ENCODE peak calls at places on chromosomes 4 and X, in nine cellular contexts. One of them, this sample, is unnamed.

GRCh38 chrX:9912341-9912740 is 54.8 kb upstream of the CLDN34 start:
- DNase-seq in H9: peak; percentile 62
- DNase-seq in PC-3: no peak
- DNase-seq in astrocyte: peak; percentile 20
- DNase-seq in HCT116: no peak
- DNase-seq in neural progenitor cell: peak; percentile 73
- DNase-seq in fibroblast of lung: peak; percentile 41
- DNase-seq in keratinocyte: peak; percentile 71
- DNase-seq in MM.1S: no peak
- DNase-seq in this sample: no peak

GRCh38 chr4:110622841-110623709 is at the start of gene PITX2:
- DNase-seq in astrocyte: peak; percentile 65
- DNase-seq in keratinocyte: peak; percentile 17
- DNase-seq in MM.1S: no peak
- DNase-seq in fibroblast of lung: peak; percentile 83
- DNase-seq in PC-3: no peak
- DNase-seq in neural progenitor cell: peak; percentile 98
- DNase-seq in H9: peak; percentile 100
- DNase-seq in HCT116: peak; percentile 92
- DNase-seq in this sample: peak; percentile 96

GRCh38 chr4:11338990-11339782 is 89.5 kb downstream of the HS3ST1 start:
- DNase-seq in PC-3: no peak
- DNase-seq in keratinocyte: no peak
- DNase-seq in neural progenitor cell: no peak
- DNase-seq in fibroblast of lung: no peak
- DNase-seq in MM.1S: no peak
- DNase-seq in astrocyte: no peak
- DNase-seq in HCT116: no peak
- DNase-seq in H9: no peak
- DNase-seq in this sample: no peak

GRCh38 chrX:136166221-136166855 is 19.0 kb downstream of the FHL1 start:
- DNase-seq in astrocyte: peak; percentile 12
- DNase-seq in HCT116: no peak
- DNase-seq in PC-3: peak; percentile 61
- DNase-seq in neural progenitor cell: peak; percentile 22
- DNase-seq in H9: no peak
- DNase-seq in MM.1S: no peak
- DNase-seq in keratinocyte: no peak
- DNase-seq in fibroblast of lung: peak; percentile 40
- DNase-seq in this sample: no peak

GRCh38 chrX:2542826-2543551 is 42.2 kb upstream of the DHRSX start:
- DNase-seq in neural progenitor cell: no peak
- DNase-seq in keratinocyte: no peak
- DNase-seq in MM.1S: no peak
- DNase-seq in H9: no peak
- DNase-seq in PC-3: no peak
- DNase-seq in fibroblast of lung: no peak
- DNase-seq in astrocyte: no peak
- DNase-seq in HCT116: no peak
- DNase-seq in this sample: no peak

GRCh38 chr4:148061795-148062194 is 329.9 kb downstream of the ARHGAP10 start:
- DNase-seq in HCT116: no peak
- DNase-seq in MM.1S: no peak
- DNase-seq in astrocyte: no peak
- DNase-seq in fibroblast of lung: no peak
- DNase-seq in H9: no peak
- DNase-seq in keratinocyte: no peak
- DNase-seq in PC-3: no peak
- DNase-seq in neural progenitor cell: no peak
- DNase-seq in this sample: peak; percentile 53

GRCh38 chrX:120790118-120790517 is 85.5 kb downstream of the CT47B1 start:
- DNase-seq in HCT116: peak; percentile 38
- DNase-seq in keratinocyte: no peak
- DNase-seq in neural progenitor cell: peak; percentile 78
- DNase-seq in fibroblast of lung: peak; percentile 68
- DNase-seq in MM.1S: peak; percentile 86
- DNase-seq in H9: peak; percentile 27
- DNase-seq in astrocyte: peak; percentile 54
- DNase-seq in PC-3: peak; percentile 86
- DNase-seq in this sample: peak; percentile 20

GRCh38 chrX:17525266-17525665 is 150.3 kb downstream of the NHS start:
- DNase-seq in MM.1S: no peak
- DNase-seq in H9: no peak
- DNase-seq in astrocyte: peak; percentile 29
- DNase-seq in neural progenitor cell: no peak
- DNase-seq in PC-3: no peak
- DNase-seq in fibroblast of lung: peak; percentile 44
- DNase-seq in HCT116: no peak
- DNase-seq in keratinocyte: no peak
- DNase-seq in this sample: no peak

GRCh38 chr4:42460043-42460442 is 62.8 kb downstream of the SHISA3 start:
- DNase-seq in neural progenitor cell: no peak
- DNase-seq in MM.1S: no peak
- DNase-seq in PC-3: peak; percentile 72
- DNase-seq in astrocyte: no peak
- DNase-seq in HCT116: no peak
- DNase-seq in keratinocyte: no peak
- DNase-seq in fibroblast of lung: no peak
- DNase-seq in H9: no peak
- DNase-seq in this sample: no peak

GRCh38 chr4:27684501-27685077 is 823.9 kb downstream of the STIM2 start:
- DNase-seq in PC-3: peak; percentile 71
- DNase-seq in fibroblast of lung: peak; percentile 32
- DNase-seq in H9: peak; percentile 62
- DNase-seq in keratinocyte: peak; percentile 11
- DNase-seq in neural progenitor cell: peak; percentile 83
- DNase-seq in MM.1S: peak; percentile 57
- DNase-seq in astrocyte: peak; percentile 4
- DNase-seq in HCT116: peak; percentile 54
- DNase-seq in this sample: peak; percentile 27

GRCh38 chr4:87121332-87122065 is 98.9 kb downstream of the KLHL8 start:
- DNase-seq in MM.1S: no peak
- DNase-seq in astrocyte: peak; percentile 61
- DNase-seq in H9: no peak
- DNase-seq in HCT116: no peak
- DNase-seq in fibroblast of lung: peak; percentile 70
- DNase-seq in neural progenitor cell: no peak
- DNase-seq in keratinocyte: peak; percentile 50
- DNase-seq in PC-3: no peak
- DNase-seq in this sample: no peak

GRCh38 chr4:103996059-103996458 is 276.3 kb upstream of the TACR3 start:
- DNase-seq in neural progenitor cell: peak; percentile 63
- DNase-seq in astrocyte: peak; percentile 4
- DNase-seq in PC-3: peak; percentile 25
- DNase-seq in MM.1S: no peak
- DNase-seq in keratinocyte: peak; percentile 7
- DNase-seq in H9: no peak
- DNase-seq in fibroblast of lung: peak; percentile 12
- DNase-seq in HCT116: peak; percentile 56
- DNase-seq in this sample: no peak

GRCh38 chr4:2962099-2962455 is 1.1 kb downstream of the NOP14 start:
- DNase-seq in fibroblast of lung: no peak
- DNase-seq in HCT116: no peak
- DNase-seq in MM.1S: peak; percentile 47
- DNase-seq in H9: no peak
- DNase-seq in astrocyte: no peak
- DNase-seq in PC-3: no peak
- DNase-seq in neural progenitor cell: peak; percentile 36
- DNase-seq in keratinocyte: no peak
- DNase-seq in this sample: peak; percentile 24

GRCh38 chrX:139720979-139721378 is 13.0 kb upstream of the MCF2 start:
- DNase-seq in astrocyte: no peak
- DNase-seq in PC-3: no peak
- DNase-seq in MM.1S: no peak
- DNase-seq in H9: no peak
- DNase-seq in neural progenitor cell: no peak
- DNase-seq in HCT116: no peak
- DNase-seq in keratinocyte: no peak
- DNase-seq in fibroblast of lung: no peak
- DNase-seq in this sample: no peak

GRCh38 chrX:21735753-21736127 is 22.2 kb downstream of the SMPX start:
- DNase-seq in HCT116: no peak
- DNase-seq in MM.1S: no peak
- DNase-seq in PC-3: no peak
- DNase-seq in fibroblast of lung: peak; percentile 68
- DNase-seq in neural progenitor cell: no peak
- DNase-seq in astrocyte: peak; percentile 61
- DNase-seq in H9: no peak
- DNase-seq in keratinocyte: no peak
- DNase-seq in this sample: no peak

DNA sequence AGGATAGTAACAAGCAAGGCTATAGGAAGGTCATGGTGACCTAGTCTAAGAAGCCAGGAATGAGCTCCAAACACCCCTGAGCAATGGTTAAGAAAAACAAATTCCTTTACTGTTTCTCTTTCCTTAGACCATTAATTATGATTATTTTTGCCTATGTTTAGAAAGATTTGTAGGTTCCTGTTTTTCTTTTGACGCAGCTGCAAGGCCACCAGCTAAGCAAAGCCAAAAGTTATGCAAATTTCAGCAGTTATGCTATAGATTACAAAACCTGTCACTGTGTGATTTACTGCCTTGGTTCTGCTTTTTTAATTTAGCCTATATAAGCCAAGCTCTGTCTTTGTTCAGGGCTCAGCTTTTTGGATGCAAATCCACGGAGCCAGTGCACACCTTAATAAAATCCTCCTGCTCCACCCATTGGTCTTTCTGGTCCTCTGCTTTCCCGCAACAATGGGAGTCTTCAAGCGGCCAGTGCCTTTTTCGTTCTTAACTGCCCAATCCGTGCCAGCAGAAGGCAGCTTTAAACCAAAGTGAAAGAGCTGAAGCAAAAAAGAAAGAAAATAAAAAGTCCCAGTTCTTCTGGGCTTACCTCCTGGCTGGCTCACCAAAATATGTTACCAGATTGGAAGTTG is 1.4 kb upstream of the CEP135 start:
- DNase-seq in HCT116: no peak
- DNase-seq in keratinocyte: no peak
- DNase-seq in MM.1S: peak; percentile 43
- DNase-seq in astrocyte: no peak
- DNase-seq in fibroblast of lung: peak; percentile 6
- DNase-seq in H9: no peak
- DNase-seq in neural progenitor cell: no peak
- DNase-seq in PC-3: no peak
- DNase-seq in this sample: no peak
- H3K27ac ChIP-seq in HCT116: peak overlapping the region; percentile 94
- H3K27ac ChIP-seq in keratinocyte: peak overlapping the region; percentile 95
- H3K27ac ChIP-seq in MM.1S: peak overlapping the region; percentile 94
- H3K27ac ChIP-seq in astrocyte: peak overlapping the region; percentile 97
- H3K27ac ChIP-seq in fibroblast of lung: peak overlapping the region; percentile 92
- H3K27ac ChIP-seq in H9: no peak overlapping the region
- H3K27ac ChIP-seq in neural progenitor cell: no peak overlapping the region
- H3K27ac ChIP-seq in PC-3: peak overlapping the region; percentile 93
- H3K27ac ChIP-seq in this sample: peak overlapping the region; percentile 97

GRCh38 chr4:154545689-154546088 is 4.5 kb downstream of the PLRG1 start:
- DNase-seq in keratinocyte: no peak
- DNase-seq in PC-3: no peak
- DNase-seq in HCT116: no peak
- DNase-seq in H9: no peak
- DNase-seq in astrocyte: no peak
- DNase-seq in neural progenitor cell: no peak
- DNase-seq in fibroblast of lung: no peak
- DNase-seq in MM.1S: no peak
- DNase-seq in this sample: no peak
- TF ChIP-seq CTCF in keratinocyte: no peak
- TF ChIP-seq CTCF in PC-3: peak; percentile 32
- TF ChIP-seq CTCF in HCT116: peak; percentile 46
- TF ChIP-seq CTCF in H9: peak; percentile 50
- TF ChIP-seq CTCF in astrocyte: no peak
- TF ChIP-seq CTCF in neural progenitor cell: no peak
- TF ChIP-seq CTCF in fibroblast of lung: peak; percentile 19
- TF ChIP-seq CTCF in MM.1S: no peak
- TF ChIP-seq CTCF in this sample: no peak

GRCh38 chr4:80014531-80014930 is 58.5 kb downstream of the ANTXR2 start:
- DNase-seq in HCT116: no peak
- DNase-seq in astrocyte: peak; percentile 27
- DNase-seq in PC-3: no peak
- DNase-seq in fibroblast of lung: peak; percentile 27
- DNase-seq in H9: no peak
- DNase-seq in neural progenitor cell: no peak
- DNase-seq in keratinocyte: no peak
- DNase-seq in MM.1S: no peak
- DNase-seq in this sample: no peak

GRCh38 chr4:80015407-80016189 is 57.4 kb downstream of the ANTXR2 start:
- DNase-seq in fibroblast of lung: no peak
- DNase-seq in H9: no peak
- DNase-seq in neural progenitor cell: no peak
- DNase-seq in PC-3: no peak
- DNase-seq in HCT116: no peak
- DNase-seq in MM.1S: no peak
- DNase-seq in astrocyte: no peak
- DNase-seq in keratinocyte: no peak
- DNase-seq in this sample: no peak

GRCh38 chr4:80017125-80017854 is 55.7 kb downstream of the ANTXR2 start:
- DNase-seq in HCT116: no peak
- DNase-seq in MM.1S: peak; percentile 80
- DNase-seq in H9: no peak
- DNase-seq in keratinocyte: peak; percentile 95
- DNase-seq in astrocyte: peak; percentile 95
- DNase-seq in fibroblast of lung: peak; percentile 95
- DNase-seq in neural progenitor cell: no peak
- DNase-seq in PC-3: peak; percentile 91
- DNase-seq in this sample: no peak

GRCh38 chr4:80012291-80012690 is 60.7 kb downstream of the ANTXR2 start:
- DNase-seq in MM.1S: no peak
- DNase-seq in fibroblast of lung: no peak
- DNase-seq in HCT116: no peak
- DNase-seq in keratinocyte: no peak
- DNase-seq in H9: no peak
- DNase-seq in astrocyte: no peak
- DNase-seq in PC-3: no peak
- DNase-seq in neural progenitor cell: no peak
- DNase-seq in this sample: no peak

GRCh38 chr4:80016506-80016905 is 56.5 kb downstream of the ANTXR2 start:
- DNase-seq in PC-3: no peak
- DNase-seq in MM.1S: no peak
- DNase-seq in fibroblast of lung: peak; percentile 72
- DNase-seq in H9: no peak
- DNase-seq in keratinocyte: no peak
- DNase-seq in neural progenitor cell: no peak
- DNase-seq in HCT116: no peak
- DNase-seq in astrocyte: peak; percentile 68
- DNase-seq in this sample: no peak
- H3K9ac ChIP-seq in PC-3: peak overlapping the region; percentile 64
- H3K9ac ChIP-seq in MM.1S: no peak overlapping the region
- H3K9ac ChIP-seq in fibroblast of lung: no peak overlapping the region
- H3K9ac ChIP-seq in H9: no peak overlapping the region
- H3K9ac ChIP-seq in keratinocyte: peak overlapping the region; percentile 57
- H3K9ac ChIP-seq in neural progenitor cell: no peak overlapping the region
- H3K9ac ChIP-seq in HCT116: no peak overlapping the region
- H3K9ac ChIP-seq in astrocyte: peak overlapping the region; percentile 79
- H3K9ac ChIP-seq in this sample: no peak overlapping the region

DNA sequence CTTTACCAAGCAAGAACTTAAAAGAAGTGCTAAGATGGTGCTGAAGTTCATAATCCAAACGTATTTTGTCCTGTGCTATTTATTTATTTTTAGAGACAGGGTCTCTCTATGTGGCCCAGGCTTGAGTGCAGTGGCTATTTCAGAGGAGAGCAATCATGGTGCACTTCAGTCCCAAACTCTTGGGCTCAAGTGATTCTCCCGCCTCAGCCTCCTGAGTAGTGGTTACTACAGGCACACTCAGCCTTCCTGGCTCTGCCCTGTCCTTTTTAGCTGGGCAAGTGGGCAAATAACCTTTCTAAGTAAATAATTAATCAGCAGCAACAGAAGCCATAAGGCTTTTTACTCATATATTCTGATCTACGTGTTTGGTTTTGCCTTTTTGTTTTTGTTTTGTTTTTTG is 2.6 kb downstream of the NSD2 start:
- DNase-seq in fibroblast of lung: no peak
- DNase-seq in PC-3: peak; percentile 31
- DNase-seq in keratinocyte: no peak
- DNase-seq in MM.1S: no peak
- DNase-seq in neural progenitor cell: no peak
- DNase-seq in H9: no peak
- DNase-seq in HCT116: no peak
- DNase-seq in astrocyte: no peak
- DNase-seq in this sample: peak; percentile 37
- H3K27ac ChIP-seq in fibroblast of lung: peak overlapping the region; percentile 86
- H3K27ac ChIP-seq in PC-3: peak overlapping the region; percentile 62
- H3K27ac ChIP-seq in keratinocyte: peak overlapping the region; percentile 78
- H3K27ac ChIP-seq in MM.1S: no peak overlapping the region
- H3K27ac ChIP-seq in neural progenitor cell: no peak overlapping the region
- H3K27ac ChIP-seq in H9: no peak overlapping the region
- H3K27ac ChIP-seq in HCT116: no peak overlapping the region
- H3K27ac ChIP-seq in astrocyte: peak overlapping the region; percentile 73
- H3K27ac ChIP-seq in this sample: peak overlapping the region; percentile 55

This sample was measured in colonic mucosa.